ENCODE peak calls at places on chromosome 14, in six cellular contexts. One of them, this sample, is unnamed.

GRCh38 chr14:65604946-65605345 is 192.4 kb downstream of the FUT8 start:
- DNase-seq in HepG2: no peak
- DNase-seq in GM12892: no peak
- DNase-seq in K562: no peak
- DNase-seq in GM12878: no peak
- DNase-seq in H1: no peak
- DNase-seq in this sample: no peak

GRCh38 chr14:72810201-72810600 is 83.7 kb downstream of the DPF3 start:
- DNase-seq in HepG2: no peak
- DNase-seq in GM12892: no peak
- DNase-seq in K562: no peak
- DNase-seq in GM12878: no peak
- DNase-seq in H1: no peak
- DNase-seq in this sample: no peak

GRCh38 chr14:80638620-80639215 is 302.8 kb downstream of the CEP128 start:
- DNase-seq in HepG2: no peak
- DNase-seq in GM12892: no peak
- DNase-seq in K562: no peak
- DNase-seq in GM12878: no peak
- DNase-seq in H1: no peak
- DNase-seq in this sample: no peak

GRCh38 chr14:69037790-69038448 is 58.8 kb upstream of the ACTN1 start:
- DNase-seq in HepG2: no peak
- DNase-seq in GM12892: no peak
- DNase-seq in K562: peak
- DNase-seq in GM12878: no peak
- DNase-seq in H1: no peak
- DNase-seq in this sample: no peak

GRCh38 chr14:23123419-23123818 is 4.4 kb upstream of the CEBPE start:
- DNase-seq in HepG2: no peak
- DNase-seq in GM12892: no peak
- DNase-seq in K562: peak
- DNase-seq in GM12878: no peak
- DNase-seq in H1: no peak
- DNase-seq in this sample: no peak

GRCh38 chr14:95935228-95935822 is 58.7 kb downstream of the TUNAR start:
- DNase-seq in HepG2: peak
- DNase-seq in GM12892: no peak
- DNase-seq in K562: no peak
- DNase-seq in GM12878: no peak
- DNase-seq in H1: no peak
- DNase-seq in this sample: no peak

GRCh38 chr14:25431211-25432076 is 381.5 kb upstream of the STXBP6 start:
- DNase-seq in HepG2: peak
- DNase-seq in GM12892: no peak
- DNase-seq in K562: no peak
- DNase-seq in GM12878: no peak
- DNase-seq in H1: peak
- DNase-seq in this sample: peak

GRCh38 chr14:58107947-58108552 is 44.0 kb downstream of the ARMH4 start:
- DNase-seq in HepG2: peak
- DNase-seq in GM12892: no peak
- DNase-seq in K562: peak
- DNase-seq in GM12878: no peak
- DNase-seq in H1: no peak
- DNase-seq in this sample: peak

GRCh38 chr14:44782775-44783238 is 178.9 kb downstream of the KLHL28 start:
- DNase-seq in HepG2: no peak
- DNase-seq in GM12892: no peak
- DNase-seq in K562: no peak
- DNase-seq in GM12878: no peak
- DNase-seq in H1: no peak
- DNase-seq in this sample: no peak

GRCh38 chr14:96584907-96585671 is 82.9 kb downstream of the PAPOLA start:
- DNase-seq in HepG2: no peak
- DNase-seq in GM12892: no peak
- DNase-seq in K562: no peak
- DNase-seq in GM12878: no peak
- DNase-seq in H1: no peak
- DNase-seq in this sample: no peak

GRCh38 chr14:97283450-97284230 is 486.5 kb downstream of the VRK1 start:
- DNase-seq in HepG2: no peak
- DNase-seq in GM12892: no peak
- DNase-seq in K562: no peak
- DNase-seq in GM12878: no peak
- DNase-seq in H1: no peak
- DNase-seq in this sample: no peak

GRCh38 chr14:55221968-55222367 is 30.6 kb upstream of the DLGAP5 start:
- DNase-seq in HepG2: no peak
- DNase-seq in GM12892: no peak
- DNase-seq in K562: no peak
- DNase-seq in GM12878: no peak
- DNase-seq in H1: no peak
- DNase-seq in this sample: no peak

GRCh38 chr14:100106260-100106659 is 41.0 kb downstream of the EVL start:
- DNase-seq in HepG2: no peak
- DNase-seq in GM12892: no peak
- DNase-seq in K562: no peak
- DNase-seq in GM12878: no peak
- DNase-seq in H1: no peak
- DNase-seq in this sample: no peak

GRCh38 chr14:23307687-23308644 is 1.3 kb downstream of the BCL2L2 start:
- DNase-seq in HepG2: no peak
- DNase-seq in GM12892: no peak
- DNase-seq in K562: no peak
- DNase-seq in GM12878: no peak
- DNase-seq in H1: no peak
- DNase-seq in this sample: no peak

GRCh38 chr14:63641473-63642228 is at the start of gene WDR89:
- DNase-seq in HepG2: peak
- DNase-seq in GM12892: peak
- DNase-seq in K562: peak
- DNase-seq in GM12878: peak
- DNase-seq in H1: peak
- DNase-seq in this sample: peak
- TF ChIP-seq POLR2A in HepG2: peak
- TF ChIP-seq POLR2A in GM12892: peak
- TF ChIP-seq POLR2A in K562: peak
- TF ChIP-seq POLR2A in GM12878: peak
- TF ChIP-seq POLR2A in H1: peak
- TF ChIP-seq POLR2A in this sample: peak

DNA sequence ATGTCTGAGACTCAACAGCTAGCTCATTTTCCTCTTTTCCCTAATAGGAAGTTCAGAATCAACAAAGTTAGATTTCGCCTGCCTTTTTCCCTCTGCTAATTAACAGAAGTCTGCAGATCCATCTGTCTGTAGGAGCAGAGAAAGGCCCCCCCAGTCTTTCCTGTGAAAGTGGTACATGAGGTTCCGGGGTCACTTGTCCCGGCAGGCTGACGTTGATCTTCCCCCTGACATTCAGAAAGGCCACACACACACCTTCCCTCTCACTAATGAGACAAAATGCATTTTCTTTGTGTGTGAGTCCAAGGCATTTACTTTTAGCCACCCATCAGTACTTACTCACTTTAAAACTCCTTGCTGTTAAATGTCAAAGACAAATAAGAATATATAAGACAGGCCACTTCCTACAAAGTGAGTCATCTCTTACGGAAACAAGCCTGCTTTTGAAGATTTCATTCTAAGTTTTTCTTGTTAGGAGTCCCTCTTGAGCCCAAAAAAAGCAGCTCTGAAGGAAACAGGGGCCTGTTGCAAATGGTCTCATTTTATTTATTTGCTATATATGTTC is 138.7 kb downstream of the TTC7B start:
- DNase-seq in HepG2: no peak
- DNase-seq in GM12892: no peak
- DNase-seq in K562: no peak
- DNase-seq in GM12878: no peak
- DNase-seq in H1: no peak
- DNase-seq in this sample: no peak
- TF ChIP-seq TAF1 in HepG2: no peak
- TF ChIP-seq TAF1 in GM12892: no peak
- TF ChIP-seq TAF1 in K562: no peak
- TF ChIP-seq TAF1 in GM12878: no peak
- TF ChIP-seq TAF1 in H1: no peak
- TF ChIP-seq TAF1 in this sample: no peak

GRCh38 chr14:89428163-89428523 is 11.1 kb upstream of the FOXN3 start:
- DNase-seq in HepG2: no peak
- DNase-seq in GM12892: no peak
- DNase-seq in K562: no peak
- DNase-seq in GM12878: no peak
- DNase-seq in H1: no peak
- DNase-seq in this sample: no peak
- TF ChIP-seq POLR2A in HepG2: no peak
- TF ChIP-seq POLR2A in GM12892: no peak
- TF ChIP-seq POLR2A in K562: no peak
- TF ChIP-seq POLR2A in GM12878: no peak
- TF ChIP-seq POLR2A in H1: no peak
- TF ChIP-seq POLR2A in this sample: no peak

DNA sequence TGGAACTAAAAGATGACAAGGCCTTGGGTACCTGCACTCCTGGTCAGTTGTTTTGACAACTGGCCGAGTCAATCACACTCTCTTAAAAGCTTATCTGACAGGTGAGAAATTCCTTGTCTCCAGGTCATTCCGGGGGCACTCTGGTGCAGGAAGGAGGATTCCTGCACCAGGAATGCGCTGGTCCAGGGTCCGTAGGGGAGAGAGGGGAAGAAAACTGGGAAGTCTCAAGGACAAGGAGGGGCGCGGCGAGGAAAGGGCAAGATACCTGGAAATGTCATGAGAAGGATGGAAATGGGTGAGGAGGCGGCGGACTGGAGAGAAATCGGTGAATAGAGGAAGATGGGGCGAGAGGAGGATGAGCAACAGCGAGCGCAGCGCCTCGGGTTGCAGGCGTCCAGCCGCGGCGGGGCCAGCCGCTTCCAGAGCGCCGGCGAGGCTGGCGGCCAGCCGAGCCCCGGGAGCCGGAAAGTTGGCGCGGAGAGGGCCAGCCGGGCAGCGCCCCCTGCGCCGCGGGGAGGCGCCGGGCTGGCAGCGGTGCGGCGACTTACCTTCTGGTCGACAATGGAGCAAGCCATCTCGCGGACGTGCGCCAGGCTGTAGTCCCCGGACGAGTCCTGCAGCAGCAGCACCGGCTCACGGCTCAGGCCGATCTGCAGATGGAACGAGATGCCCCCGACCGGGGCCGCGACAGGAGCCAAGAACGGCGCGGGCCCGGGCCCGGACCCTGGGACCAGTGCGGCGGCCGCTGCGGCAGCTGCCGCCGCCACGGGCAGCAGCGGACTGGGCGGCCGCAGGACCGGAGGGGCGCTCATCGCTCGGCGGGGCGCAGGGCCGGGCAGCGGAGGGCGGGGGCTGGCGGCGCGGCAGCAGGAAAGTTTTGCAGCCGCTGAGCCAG is 699 bp downstream of the PRKD1 start:
- DNase-seq in HepG2: peak
- DNase-seq in GM12892: peak
- DNase-seq in K562: no peak
- DNase-seq in GM12878: no peak
- DNase-seq in H1: no peak
- DNase-seq in this sample: peak
- TF ChIP-seq TAF1 in HepG2: no peak
- TF ChIP-seq TAF1 in GM12892: no peak
- TF ChIP-seq TAF1 in K562: no peak
- TF ChIP-seq TAF1 in GM12878: no peak
- TF ChIP-seq TAF1 in H1: peak
- TF ChIP-seq TAF1 in this sample: no peak

GRCh38 chr14:61568572-61569011 is 126.7 kb upstream of the HIF1A start:
- DNase-seq in HepG2: no peak
- DNase-seq in GM12892: peak
- DNase-seq in K562: no peak
- DNase-seq in GM12878: peak
- DNase-seq in H1: no peak
- DNase-seq in this sample: peak
- TF ChIP-seq POLR2A in HepG2: no peak
- TF ChIP-seq POLR2A in GM12892: no peak
- TF ChIP-seq POLR2A in K562: no peak
- TF ChIP-seq POLR2A in GM12878: peak
- TF ChIP-seq POLR2A in H1: no peak
- TF ChIP-seq POLR2A in this sample: no peak

GRCh38 chr14:103890836-103891666 is 37.2 kb upstream of the TDRD9 start:
- DNase-seq in HepG2: peak
- DNase-seq in GM12892: no peak
- DNase-seq in K562: no peak
- DNase-seq in GM12878: no peak
- DNase-seq in H1: no peak
- DNase-seq in this sample: no peak
- TF ChIP-seq TAF1 in HepG2: peak
- TF ChIP-seq TAF1 in GM12892: no peak
- TF ChIP-seq TAF1 in K562: no peak
- TF ChIP-seq TAF1 in GM12878: no peak
- TF ChIP-seq TAF1 in H1: no peak
- TF ChIP-seq TAF1 in this sample: no peak

GRCh38 chr14:92451755-92452154 is 61.8 kb upstream of the RIN3 start:
- DNase-seq in HepG2: no peak
- DNase-seq in GM12892: no peak
- DNase-seq in K562: no peak
- DNase-seq in GM12878: no peak
- DNase-seq in H1: no peak
- DNase-seq in this sample: no peak

GRCh38 chr14:92450351-92451070 is 63.1 kb upstream of the RIN3 start:
- DNase-seq in HepG2: no peak
- DNase-seq in GM12892: no peak
- DNase-seq in K562: no peak
- DNase-seq in GM12878: no peak
- DNase-seq in H1: no peak
- DNase-seq in this sample: no peak

GRCh38 chr14:92452471-92452870 is 61.1 kb upstream of the RIN3 start:
- DNase-seq in HepG2: no peak
- DNase-seq in GM12892: no peak
- DNase-seq in K562: no peak
- DNase-seq in GM12878: no peak
- DNase-seq in H1: no peak
- DNase-seq in this sample: no peak

GRCh38 chr14:92449404-92449975 is 64.1 kb upstream of the RIN3 start:
- DNase-seq in HepG2: no peak
- DNase-seq in GM12892: no peak
- DNase-seq in K562: no peak
- DNase-seq in GM12878: no peak
- DNase-seq in H1: no peak
- DNase-seq in this sample: no peak

GRCh38 chr14:92451245-92451644 is 62.3 kb upstream of the RIN3 start:
- DNase-seq in HepG2: no peak
- DNase-seq in GM12892: no peak
- DNase-seq in K562: no peak
- DNase-seq in GM12878: no peak
- DNase-seq in H1: no peak
- DNase-seq in this sample: no peak
- TF ChIP-seq POLR2A in HepG2: no peak
- TF ChIP-seq POLR2A in GM12892: no peak
- TF ChIP-seq POLR2A in K562: no peak
- TF ChIP-seq POLR2A in GM12878: no peak
- TF ChIP-seq POLR2A in H1: no peak
- TF ChIP-seq POLR2A in this sample: no peak

DNA sequence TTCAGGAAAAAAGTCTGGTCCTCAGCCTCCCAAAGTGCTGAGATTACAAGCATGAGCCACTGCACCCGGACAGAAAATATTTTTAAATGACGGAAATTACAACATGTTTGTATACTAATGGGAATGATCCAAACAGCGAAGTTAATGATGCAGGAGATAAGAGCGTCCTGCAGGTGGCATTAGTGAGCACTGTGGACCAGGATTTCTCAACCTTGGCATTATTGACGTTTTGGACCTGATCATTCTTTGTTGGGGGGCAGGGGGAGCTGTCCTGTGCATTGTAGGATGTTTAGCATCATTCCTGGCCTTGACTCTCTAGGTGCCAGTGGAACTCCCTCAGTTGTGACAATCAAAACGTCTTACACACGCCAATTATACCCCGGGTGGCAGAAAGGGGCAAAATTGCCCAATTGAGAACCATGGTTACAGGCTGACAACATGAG is 34.1 kb downstream of the SCFD1 start:
- DNase-seq in HepG2: peak
- DNase-seq in GM12892: no peak
- DNase-seq in K562: peak
- DNase-seq in GM12878: peak
- DNase-seq in H1: no peak
- DNase-seq in this sample: no peak
- TF ChIP-seq TAF1 in HepG2: no peak
- TF ChIP-seq TAF1 in GM12892: no peak
- TF ChIP-seq TAF1 in K562: no peak
- TF ChIP-seq TAF1 in GM12878: no peak
- TF ChIP-seq TAF1 in H1: no peak
- TF ChIP-seq TAF1 in this sample: no peak